ENCODE peak calls at places on chromosomes 16 and 17, in eight cellular contexts. B is stomach, Y is endothelial cell of umbilical vein, F is HepG2, U is prostate gland, I is sigmoid colon, M is esophagus muscularis mucosa, Z is K562. S is an unnamed sample. For H3K4me1, the result is how much of the 10 kb centered on the place peaks cover.

GRCh38 chr17:68431661-68432071 is 25.6 kb downstream of the WIPI1 start:
- DNase-seq in Z (peak), U (no peak), M (no peak), B (no peak), F (peak), I (no peak), Y (peak), S (peak)

GRCh38 chr16:8887952-8888560 is 5.9 kb downstream of the LITAFD start:
- DNase-seq in F (peak), Y (no peak), I (peak), Z (peak), M (no peak), U (peak), B (peak), S (peak)

GRCh38 chr16:66662445-66663194 is 33.9 kb downstream of the CMTM4 start:
- DNase-seq in Z (peak), M (no peak), I (no peak), F (peak), B (no peak), U (no peak), Y (peak), S (no peak)

GRCh38 chr17:72264682-72265405 is 144.0 kb downstream of the SOX9 start:
- DNase-seq in U (no peak), M (no peak), I (no peak), F (no peak), Y (no peak), Z (no peak), B (no peak), S (no peak)

GRCh38 chr17:199806-200603 is 18.6 kb upstream of the DOC2B start:
- DNase-seq in Z (no peak), M (no peak), F (no peak), I (peak), U (no peak), Y (peak), B (no peak), S (peak)

GRCh38 chr17:17079336-17079735 is 37.1 kb downstream of the MPRIP start:
- DNase-seq in F (no peak), U (no peak), Z (peak), M (no peak), I (peak), Y (no peak), B (no peak), S (no peak)

GRCh38 chr17:72850410-72850809 is 242.1 kb downstream of the SLC39A11 start:
- DNase-seq in I (no peak), U (no peak), M (no peak), F (no peak), Z (no peak), B (no peak), Y (no peak), S (no peak)

GRCh38 chr17:67082110-67082509 is 37.8 kb downstream of the CACNG1 start:
- DNase-seq in Y (no peak), U (no peak), I (no peak), M (no peak), Z (no peak), B (no peak), F (no peak), S (no peak)

GRCh38 chr16:19746561-19746960 is 28.5 kb downstream of the IQCK start:
- DNase-seq in U (no peak), Z (peak), Y (peak), B (no peak), I (no peak), M (no peak), F (no peak), S (no peak)

GRCh38 chr17:79570653-79571052 is 40.2 kb downstream of the RBFOX3 start:
- DNase-seq in Y (no peak), B (no peak), U (no peak), F (no peak), M (no peak), I (peak), Z (peak), S (peak)

GRCh38 chr16:88078111-88078775 is 127.0 kb downstream of the BANP start:
- DNase-seq in Y (no peak), B (no peak), Z (no peak), U (no peak), M (no peak), I (no peak), F (no peak), S (peak)

GRCh38 chr17:74659898-74660297 is 36.4 kb upstream of the CD300E start:
- DNase-seq in I (no peak), Y (no peak), M (no peak), Z (no peak), U (no peak), F (no peak), B (no peak), S (no peak)

GRCh38 chr16:69325784-69326171 is 4.6 kb downstream of the PDF start:
- DNase-seq in B (no peak), U (no peak), M (no peak), I (no peak), Y (no peak), Z (no peak), F (no peak), S (peak)

GRCh38 chr16:69327585-69328310 is 2.6 kb downstream of the PDF start:
- DNase-seq in U (no peak), Y (no peak), B (no peak), I (peak), F (no peak), Z (no peak), M (no peak), S (peak)

GRCh38 chr16:69324013-69324531 is 6.3 kb downstream of the PDF start:
- DNase-seq in I (no peak), U (peak), B (peak), M (no peak), Y (no peak), F (no peak), Z (no peak), S (peak)

GRCh38 chr16:69324585-69325253 is 5.7 kb downstream of the PDF start:
- DNase-seq in I (no peak), B (no peak), U (no peak), Y (no peak), F (no peak), Z (no peak), M (no peak), S (peak)

GRCh38 chr16:69326172-69326873 is 4.1 kb downstream of the PDF start:
- DNase-seq in F (peak), B (no peak), U (no peak), Y (no peak), I (no peak), M (no peak), Z (no peak), S (no peak)
- H3K4me1 ChIP-seq in F (half or more), B (half or more), U (under half), Y (under half), I (half or more), M (under half), Z (under half), S (half or more)

GRCh38 chr16:50709061-50709695 is 15.8 kb downstream of the NOD2 start:
- DNase-seq in F (no peak), Z (no peak), Y (no peak), B (no peak), M (no peak), U (no peak), I (no peak), S (no peak)
- TF ChIP-seq POLR2AphosphoS5 in F (no peak), Z (no peak), Y (no peak), B (no peak), M (no peak), U (no peak), I (no peak), S (no peak)

DNA sequence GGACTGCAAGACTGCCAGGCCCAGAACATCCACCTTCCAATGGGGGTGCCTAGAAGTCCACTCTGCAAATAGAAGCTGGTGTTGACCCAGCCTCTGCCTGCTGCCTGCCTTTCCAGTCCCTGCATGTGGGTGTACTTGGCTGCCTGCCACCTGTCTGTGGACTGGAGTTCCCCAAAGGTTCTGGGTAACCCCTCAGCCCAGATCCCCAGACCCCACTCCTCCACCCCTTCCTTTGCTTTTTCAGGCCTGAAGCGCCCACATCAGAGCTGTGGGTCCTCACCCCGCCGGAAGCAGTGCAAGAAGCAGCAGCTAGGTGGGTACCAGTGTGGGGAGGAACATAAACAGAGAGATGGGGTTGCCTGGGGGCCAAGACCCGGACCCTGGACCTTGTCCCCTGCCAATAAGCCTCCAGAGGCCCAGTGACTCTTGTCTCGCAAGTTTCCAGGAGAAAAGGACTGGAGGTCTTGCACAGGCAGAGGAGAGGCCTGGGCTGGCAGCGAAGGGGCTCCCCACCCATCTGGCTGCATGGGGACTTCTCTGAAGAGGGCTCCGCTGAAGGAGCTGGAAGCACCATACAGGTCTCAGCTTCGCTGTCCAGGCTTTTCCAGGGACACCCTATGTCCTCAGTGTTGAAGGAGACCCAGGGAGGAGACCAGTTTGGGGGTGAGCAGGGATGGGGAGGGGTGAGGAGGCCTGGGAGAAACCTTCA is 34.3 kb downstream of the NLRC5 start:
- DNase-seq in I (peak), B (no peak), F (no peak), Z (no peak), U (no peak), M (no peak), Y (no peak), S (peak)
- H3K4me3 ChIP-seq in I (no peak), B (no peak), F (no peak), Z (no peak), U (no peak), M (no peak), Y (no peak), S (no peak)

GRCh38 chr17:4839221-4839620 is 6.1 kb downstream of the MINK1 start:
- DNase-seq in B (no peak), F (no peak), M (no peak), U (no peak), Y (no peak), I (no peak), Z (no peak), S (no peak)
- H3K4me1 ChIP-seq in B (half or more), F (half or more), M (under half), U (under half), Y (under half), I (under half), Z (half or more), S (half or more)

DNA sequence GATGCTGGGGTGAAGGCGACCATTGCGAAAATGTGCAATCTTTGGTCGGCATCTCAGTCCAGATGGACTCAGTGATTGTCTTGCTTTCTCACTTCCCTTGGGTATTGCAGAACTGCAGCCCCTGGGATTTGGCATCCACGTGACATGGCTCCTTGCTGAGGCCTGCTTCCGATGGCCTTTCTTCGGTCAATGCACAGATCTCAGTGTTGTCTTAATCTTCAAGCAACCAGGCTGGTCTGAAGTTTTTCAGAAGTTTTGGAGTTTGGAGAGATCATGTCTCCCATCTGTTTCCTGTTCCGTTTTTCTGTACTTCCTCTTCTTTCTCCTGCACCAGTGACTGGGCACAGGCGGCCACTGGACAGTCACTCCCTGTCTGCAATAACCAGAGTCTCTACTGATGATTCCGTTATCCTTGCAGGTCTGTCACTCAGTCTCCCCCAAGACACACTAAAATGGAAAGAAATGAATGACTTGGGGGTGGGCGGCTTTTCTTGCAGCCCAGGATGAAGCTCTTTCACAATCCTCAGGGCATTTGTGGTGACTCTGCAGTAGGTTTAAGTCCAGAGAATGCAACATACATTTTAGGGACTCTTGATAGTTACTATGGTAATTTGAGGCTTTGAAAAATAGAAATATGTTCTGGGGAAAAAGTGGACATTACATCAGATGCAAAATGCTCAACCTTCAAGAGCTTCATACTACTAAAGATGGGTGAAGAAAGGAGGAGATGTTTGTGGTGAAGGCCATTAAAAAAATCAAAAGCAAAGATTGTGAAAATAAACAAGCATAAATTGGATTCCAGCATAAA is 106.3 kb upstream of the ZFHX3 start:
- DNase-seq in I (peak), F (no peak), Y (peak), U (no peak), M (no peak), Z (no peak), B (no peak), S (peak)
- TF ChIP-seq POLR2AphosphoS5 in I (no peak), F (no peak), Y (peak), U (no peak), M (peak), Z (no peak), B (no peak), S (no peak)

GRCh38 chr17:33750943-33751701 is 458.0 kb upstream of the ASIC2 start:
- DNase-seq in Y (peak), U (peak), M (no peak), I (peak), Z (peak), F (peak), B (peak), S (peak)
- H3K4me3 ChIP-seq in Y (no peak), U (no peak), M (no peak), I (no peak), Z (no peak), F (no peak), B (peak), S (no peak)

GRCh38 chr16:2037115-2037514 is 10.4 kb downstream of the NHERF2 start:
- DNase-seq in Y (no peak), U (no peak), B (no peak), F (no peak), M (no peak), Z (no peak), I (no peak), S (no peak)

GRCh38 chr16:2034695-2035430 is 8.2 kb downstream of the NHERF2 start:
- DNase-seq in F (no peak), U (no peak), Z (no peak), Y (no peak), B (no peak), M (no peak), I (no peak), S (no peak)

GRCh38 chr16:2035431-2036199 is 8.9 kb downstream of the NHERF2 start:
- DNase-seq in Y (peak), F (peak), M (no peak), Z (no peak), U (no peak), I (peak), B (peak), S (no peak)

GRCh38 chr16:2037631-2038358 is 9.8 kb downstream of the NTHL1 start:
- DNase-seq in Y (no peak), M (no peak), F (no peak), B (no peak), I (no peak), Z (no peak), U (no peak), S (no peak)

DNA sequence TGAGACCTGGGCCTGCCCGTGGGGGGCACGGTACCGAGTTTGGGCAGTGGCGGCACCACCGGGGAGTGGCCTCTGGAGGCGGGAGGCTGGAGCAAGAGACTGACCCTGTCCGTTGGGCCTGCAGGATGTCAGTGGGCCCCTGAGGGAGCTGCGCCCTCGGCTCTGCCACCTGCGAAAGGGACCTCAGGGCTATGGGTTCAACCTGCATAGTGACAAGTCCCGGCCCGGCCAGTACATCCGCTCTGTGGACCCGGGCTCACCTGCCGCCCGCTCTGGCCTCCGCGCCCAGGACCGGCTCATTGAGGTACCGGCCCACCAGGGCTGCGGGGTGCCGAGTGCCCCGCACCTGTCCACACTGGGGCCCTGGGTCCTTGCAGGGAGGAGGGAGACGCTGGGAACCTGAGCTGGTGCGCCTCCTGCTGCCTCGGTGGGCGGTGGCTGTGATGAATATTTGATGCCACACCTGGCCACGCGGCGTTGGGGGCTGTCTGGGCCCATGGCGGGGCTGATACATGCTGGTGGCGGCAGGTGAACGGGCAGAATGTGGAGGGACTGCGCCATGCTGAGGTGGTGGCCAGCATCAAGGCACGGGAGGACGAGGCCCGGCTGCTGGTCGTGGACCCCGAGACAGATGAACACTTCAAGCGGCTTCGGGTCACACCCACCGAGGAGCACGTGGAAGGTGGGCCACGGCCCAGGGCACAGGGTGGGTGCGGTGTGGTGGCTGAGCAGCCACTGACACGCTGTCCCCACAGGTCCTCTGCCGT is 9.7 kb downstream of the NHERF2 start:
- DNase-seq in M (no peak), Y (no peak), U (no peak), I (peak), F (no peak), B (no peak), Z (no peak), S (no peak)
- H3K4me1 ChIP-seq in M (half or more), Y (under half), U (half or more), I (half or more), F (half or more), B (half or more), Z (under half), S (under half)

GRCh38 chr16:28538733-28539596 is at the start of gene NUPR1:
- DNase-seq in B (peak), Y (peak), F (peak), M (peak), I (peak), Z (no peak), U (peak), S (no peak)
- TF ChIP-seq POLR2AphosphoS5 in B (peak), Y (no peak), F (peak), M (peak), I (peak), Z (no peak), U (peak), S (peak)

DNA sequence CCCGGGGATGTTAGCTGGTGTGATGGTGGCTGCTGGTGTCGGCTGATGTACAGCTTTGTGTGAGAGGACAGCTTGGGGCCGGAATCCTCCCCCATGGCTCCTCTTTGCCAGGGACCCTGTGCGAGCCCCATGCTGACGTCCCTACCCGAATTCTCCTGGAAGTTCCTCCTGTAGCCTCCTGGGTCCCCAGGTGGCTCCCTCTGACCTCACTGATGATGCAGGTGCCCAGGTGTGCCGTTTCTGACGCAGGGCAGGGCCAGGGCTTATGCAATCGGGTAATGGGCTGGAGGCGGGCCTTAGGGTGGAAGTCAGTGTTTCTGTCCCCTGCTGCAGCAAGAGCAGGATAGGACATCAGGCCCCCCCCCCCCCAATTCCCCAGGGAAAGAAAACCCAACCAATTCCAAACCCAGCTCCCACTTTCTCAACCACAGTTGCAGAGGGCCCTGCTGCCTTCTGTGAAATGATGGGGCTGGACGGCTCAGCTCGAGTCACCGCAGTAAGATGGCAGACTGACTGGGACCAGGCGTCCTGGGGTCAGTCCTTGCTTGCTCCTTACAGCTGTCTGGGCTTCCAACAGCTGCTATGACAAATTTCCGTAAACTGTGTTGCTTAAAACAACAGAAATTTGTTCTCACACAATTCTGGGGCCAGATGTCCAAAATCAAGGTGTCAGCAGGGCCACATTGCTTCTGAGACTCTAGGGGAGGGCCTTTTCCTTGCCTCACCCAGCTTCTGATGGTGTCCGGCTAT is 139.0 kb upstream of the PLCG2 start:
- DNase-seq in B (no peak), U (no peak), M (no peak), I (no peak), Z (no peak), F (no peak), Y (no peak), S (no peak)
- H3K4me3 ChIP-seq in B (no peak), U (no peak), M (no peak), I (no peak), Z (no peak), F (no peak), Y (no peak), S (no peak)